ENCODE peak calls at places on chromosomes 1 and 21, in eight cellular contexts. C is transverse colon, M is spleen, W is body of pancreas, L is kidney, H is AG09309, F is IMR-90, U is left lung. V is an unnamed sample.

GRCh38 chr1:97506368-97506767 is 414.5 kb downstream of the DPYD start:
- DNase-seq in C (no peak), L (no peak), F (no peak), U (no peak), H (no peak), W (no peak), M (no peak), V (no peak)

GRCh38 chr1:94641990-94642389 is 100.4 kb upstream of the F3 start:
- DNase-seq in H (no peak), M (no peak), W (no peak), F (no peak), C (no peak), U (no peak), L (no peak), V (no peak)

GRCh38 chr1:237115035-237115434 is 73.1 kb downstream of the RYR2 start:
- DNase-seq in F (no peak), L (no peak), M (no peak), C (no peak), W (no peak), U (no peak), H (no peak), V (no peak)

GRCh38 chr1:162035241-162035640 is 11.6 kb upstream of the OLFML2B start:
- DNase-seq in L (peak), U (peak), M (no peak), H (no peak), W (no peak), F (no peak), C (no peak), V (no peak)

GRCh38 chr1:156550346-156550745 is 22.0 kb downstream of the IQGAP3 start:
- DNase-seq in U (no peak), F (no peak), H (no peak), C (no peak), M (no peak), L (no peak), W (peak), V (no peak)

GRCh38 chr21:30839304-30839703 is 9.7 kb upstream of the KRTAP7-1 start:
- DNase-seq in L (no peak), C (peak), M (no peak), F (no peak), H (no peak), W (peak), U (no peak), V (peak)

GRCh38 chr1:59452026-59452425 is 155.1 kb downstream of the FGGY start:
- DNase-seq in C (no peak), M (no peak), U (no peak), L (no peak), F (no peak), H (no peak), W (no peak), V (no peak)

GRCh38 chr1:58619286-58620054 is 42.4 kb upstream of the TACSTD2 start:
- DNase-seq in W (peak), F (no peak), C (no peak), U (no peak), L (no peak), H (no peak), M (no peak), V (no peak)

GRCh38 chr1:67619080-67619479 is 65.9 kb upstream of the GADD45A start:
- DNase-seq in M (no peak), U (no peak), W (no peak), H (no peak), C (no peak), F (no peak), L (no peak), V (no peak)

GRCh38 chr1:113118266-113118665 is 45.3 kb downstream of the LRIG2 start:
- DNase-seq in H (no peak), U (no peak), M (no peak), L (no peak), C (no peak), F (peak), W (no peak), V (no peak)

GRCh38 chr1:61852693-61853060 is 110.4 kb downstream of the PATJ start:
- DNase-seq in F (no peak), W (no peak), C (no peak), H (no peak), L (no peak), M (no peak), U (no peak), V (no peak)

GRCh38 chr1:160365325-160365724 is 1.5 kb upstream of the NHLH1 start:
- DNase-seq in W (no peak), F (no peak), M (no peak), U (no peak), H (no peak), L (no peak), C (no peak), V (no peak)

GRCh38 chr1:66292341-66292740 is 241.6 kb upstream of the SGIP1 start:
- DNase-seq in C (no peak), U (no peak), L (no peak), F (no peak), M (no peak), H (no peak), W (no peak), V (no peak)

GRCh38 chr1:152533327-152533938 is 19.2 kb downstream of the CRCT1 start:
- DNase-seq in C (peak), M (no peak), L (no peak), U (no peak), W (peak), F (peak), H (no peak), V (peak)

GRCh38 chr21:25790122-25790951 is 55.6 kb downstream of the GABPA start:
- DNase-seq in H (peak), U (no peak), C (no peak), W (no peak), M (no peak), F (peak), L (no peak), V (peak)

GRCh38 chr21:35096959-35097358 is 47.9 kb upstream of the RUNX1 start:
- DNase-seq in U (no peak), M (no peak), C (no peak), W (no peak), L (no peak), F (no peak), H (no peak), V (no peak)

GRCh38 chr1:230407351-230407750 is 18.8 kb downstream of the PGBD5 start:
- DNase-seq in C (no peak), H (no peak), L (no peak), W (peak), M (no peak), U (no peak), F (no peak), V (no peak)

GRCh38 chr1:28887418-28887834 is 26.9 kb upstream of the EPB41 start:
- DNase-seq in U (peak), F (no peak), H (no peak), M (peak), L (peak), C (peak), W (peak), V (peak)

GRCh38 chr1:7719468-7720104 is 51.5 kb upstream of the VAMP3 start:
- DNase-seq in F (no peak), M (no peak), L (no peak), U (no peak), H (no peak), C (no peak), W (no peak), V (no peak)

GRCh38 chr21:33825898-33826297 is 89.7 kb downstream of the ATP5PO start:
- DNase-seq in F (peak), W (no peak), M (no peak), U (no peak), C (no peak), L (no peak), H (no peak), V (no peak)

GRCh38 chr1:31702836-31703404 is 897 bp downstream of the COL16A1 start:
- DNase-seq in W (no peak), U (no peak), C (no peak), H (no peak), M (no peak), L (no peak), F (peak), V (no peak)

GRCh38 chr1:83802023-83802422 is 196.9 kb downstream of the TTLL7 start:
- DNase-seq in F (no peak), M (no peak), U (no peak), W (no peak), C (no peak), H (no peak), L (no peak), V (no peak)

GRCh38 chr21:15289896-15290841 is 225.4 kb upstream of the NRIP1 start:
- DNase-seq in H (no peak), U (peak), M (peak), W (peak), L (peak), C (peak), F (no peak), V (peak)

GRCh38 chr1:86567936-86568335 is 21.1 kb downstream of the CLCA4 start:
- DNase-seq in W (no peak), H (no peak), L (no peak), U (no peak), M (no peak), F (no peak), C (no peak), V (no peak)

GRCh38 chr1:156123356-156124196 is 9.1 kb downstream of the LMNA start:
- DNase-seq in F (peak), H (peak), M (peak), W (peak), C (peak), L (peak), U (peak), V (peak)

GRCh38 chr1:201730611-201731010 is 98.3 kb upstream of the IPO9 start:
- DNase-seq in M (no peak), U (no peak), L (no peak), W (no peak), C (no peak), H (no peak), F (no peak), V (no peak)

GRCh38 chr1:44826375-44827196 is 16.5 kb downstream of the PTCH2 start:
- DNase-seq in W (no peak), U (peak), M (peak), L (peak), F (no peak), C (peak), H (no peak), V (no peak)

GRCh38 chr1:201696217-201696761 is 132.7 kb upstream of the IPO9 start:
- DNase-seq in M (no peak), C (peak), U (no peak), F (peak), L (no peak), W (peak), H (peak), V (no peak)

GRCh38 chr1:156498447-156499193 is 2.0 kb downstream of the MEF2D start:
- DNase-seq in U (peak), C (peak), H (no peak), M (peak), L (peak), W (peak), F (peak), V (no peak)

GRCh38 chr21:32414579-32415358 is 2.3 kb downstream of the EVA1C start:
- DNase-seq in M (no peak), C (no peak), W (no peak), U (no peak), L (no peak), H (no peak), F (peak), V (no peak)

GRCh38 chr21:33650929-33651505 is 8.7 kb downstream of the ITSN1 start:
- DNase-seq in W (no peak), C (no peak), H (no peak), F (peak), L (no peak), M (no peak), U (no peak), V (no peak)

GRCh38 chr1:115953180-115953579 is 23.1 kb upstream of the SLC22A15 start:
- DNase-seq in H (no peak), F (no peak), W (no peak), U (no peak), L (no peak), M (no peak), C (no peak), V (no peak)

GRCh38 chr1:39398278-39399010 is 93.0 kb upstream of the BMP8A start:
- DNase-seq in C (peak), F (peak), U (peak), H (peak), W (peak), L (peak), M (no peak), V (peak)

GRCh38 chr21:16976132-16976666 is 536.6 kb upstream of the CXADR start:
- DNase-seq in U (no peak), F (no peak), M (no peak), H (no peak), L (no peak), C (no peak), W (no peak), V (no peak)

DNA sequence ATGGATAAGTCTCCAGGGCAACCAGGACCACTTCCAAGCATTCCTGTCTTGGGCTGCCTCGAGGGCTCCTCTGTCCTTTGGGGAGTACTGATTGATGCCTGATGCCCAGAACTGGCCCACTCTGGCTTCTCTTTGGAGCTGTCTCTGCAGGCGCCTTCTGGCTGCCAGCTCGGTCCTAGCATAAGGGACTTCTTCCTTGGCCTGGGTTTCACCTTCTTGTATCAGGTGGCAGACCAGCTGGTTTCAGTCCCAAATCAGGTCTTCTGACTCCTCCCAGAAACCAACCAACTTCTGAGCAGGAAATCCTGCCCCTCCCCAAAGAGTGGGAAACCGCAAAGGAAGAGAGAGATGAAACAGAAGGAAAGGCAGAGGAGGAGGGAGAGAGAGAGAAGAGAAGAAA is 10.6 kb downstream of the G0S2 start:
- DNase-seq in H (no peak), W (no peak), M (no peak), F (no peak), U (no peak), L (no peak), C (no peak), V (peak)
- TF ChIP-seq CTCF in H (no peak), W (no peak), M (no peak), F (no peak), U (no peak), L (no peak), C (no peak), V (no peak)

GRCh38 chr1:21766210-21766609 is 16.7 kb downstream of the USP48 start:
- DNase-seq in W (no peak), L (no peak), F (no peak), C (no peak), H (no peak), U (no peak), M (no peak), V (no peak)
- TF ChIP-seq CTCF in W (no peak), L (no peak), F (no peak), C (no peak), H (no peak), U (no peak), M (no peak), V (no peak)

GRCh38 chr1:167640051-167640450 is 10.0 kb downstream of the RCSD1 start:
- DNase-seq in F (no peak), C (no peak), H (no peak), W (no peak), M (no peak), L (no peak), U (no peak), V (no peak)

GRCh38 chr1:167644551-167644950 is 14.5 kb downstream of the RCSD1 start:
- DNase-seq in W (no peak), L (no peak), C (no peak), U (no peak), F (no peak), M (no peak), H (no peak), V (no peak)

GRCh38 chr1:167643471-167643870 is 13.4 kb downstream of the RCSD1 start:
- DNase-seq in M (no peak), H (no peak), W (no peak), L (no peak), U (no peak), F (no peak), C (no peak), V (no peak)

GRCh38 chr1:167641786-167642500 is 11.9 kb downstream of the RCSD1 start:
- DNase-seq in U (no peak), M (no peak), C (no peak), F (no peak), H (no peak), L (no peak), W (no peak), V (no peak)

GRCh38 chr1:167642501-167642826 is 12.4 kb downstream of the RCSD1 start:
- DNase-seq in C (no peak), M (no peak), W (no peak), L (no peak), F (no peak), H (no peak), U (no peak), V (no peak)
- TF ChIP-seq CTCF in C (no peak), M (no peak), W (no peak), L (no peak), F (no peak), H (no peak), U (no peak), V (no peak)

DNA sequence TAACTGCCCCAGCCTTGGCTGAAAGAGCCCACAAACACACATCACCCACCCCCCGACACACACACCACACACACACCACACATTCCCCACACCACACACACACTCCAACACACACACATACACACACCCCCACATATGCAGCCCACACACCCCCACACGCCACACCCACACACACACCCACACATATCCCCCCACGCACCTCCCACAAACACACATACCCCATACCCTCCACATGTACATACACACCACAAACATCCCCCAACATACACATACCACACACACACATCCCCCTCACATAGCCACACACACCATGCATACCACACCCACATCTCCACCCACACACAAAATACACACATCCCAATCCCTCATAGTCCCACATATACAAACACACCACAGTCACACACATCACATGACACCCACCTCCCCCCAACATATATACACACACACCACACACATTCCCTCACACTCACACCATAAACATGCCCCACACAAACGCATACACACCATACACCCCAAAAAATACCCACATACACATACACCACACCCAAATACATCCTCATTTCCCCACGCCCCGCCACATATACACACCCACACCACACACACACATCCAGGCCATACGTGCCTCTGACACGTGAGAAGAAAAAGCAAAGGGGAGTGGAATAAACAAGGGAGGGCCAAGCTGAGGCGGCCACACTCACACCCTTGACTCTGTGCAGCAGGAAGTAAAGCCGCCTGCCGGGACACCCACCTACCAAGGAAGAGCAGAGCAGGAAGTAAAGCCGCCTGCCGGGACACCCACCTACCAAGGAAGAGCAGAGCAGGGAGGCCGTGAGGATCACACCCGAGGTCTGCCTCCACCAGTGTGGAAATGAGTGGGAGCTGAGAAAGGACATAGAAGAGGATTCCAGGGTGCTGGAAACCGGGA is 53.7 kb downstream of the HSF2BP start:
- DNase-seq in H (no peak), L (no peak), F (no peak), U (no peak), M (no peak), W (no peak), C (no peak), V (no peak)
- TF ChIP-seq CTCF in H (no peak), L (no peak), F (no peak), U (no peak), M (no peak), W (no peak), C (no peak), V (no peak)

DNA sequence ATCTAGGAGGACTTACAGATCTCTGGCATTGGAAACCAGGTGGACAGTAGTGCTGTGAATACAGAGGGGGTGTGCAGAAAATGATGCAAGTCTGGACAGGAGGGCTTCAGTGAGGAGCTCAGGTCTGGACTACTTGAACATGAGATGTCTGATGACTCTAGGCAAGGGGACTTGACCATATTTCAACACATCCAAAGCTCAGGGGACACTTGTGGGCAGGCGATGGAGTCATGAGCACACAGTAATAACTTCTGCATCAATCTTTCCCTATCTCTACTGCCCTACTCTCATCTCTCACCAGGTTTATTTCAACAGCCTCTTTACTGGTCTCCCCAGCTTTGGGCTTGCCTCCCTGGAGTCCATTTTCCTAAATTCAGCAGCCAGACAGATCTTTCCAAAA is 21.9 kb downstream of the FMO2 start:
- DNase-seq in L (no peak), F (no peak), H (no peak), C (no peak), U (no peak), W (no peak), M (no peak), V (no peak)
- TF ChIP-seq CTCF in L (no peak), F (no peak), H (no peak), C (no peak), U (no peak), W (no peak), M (no peak), V (no peak)

DNA sequence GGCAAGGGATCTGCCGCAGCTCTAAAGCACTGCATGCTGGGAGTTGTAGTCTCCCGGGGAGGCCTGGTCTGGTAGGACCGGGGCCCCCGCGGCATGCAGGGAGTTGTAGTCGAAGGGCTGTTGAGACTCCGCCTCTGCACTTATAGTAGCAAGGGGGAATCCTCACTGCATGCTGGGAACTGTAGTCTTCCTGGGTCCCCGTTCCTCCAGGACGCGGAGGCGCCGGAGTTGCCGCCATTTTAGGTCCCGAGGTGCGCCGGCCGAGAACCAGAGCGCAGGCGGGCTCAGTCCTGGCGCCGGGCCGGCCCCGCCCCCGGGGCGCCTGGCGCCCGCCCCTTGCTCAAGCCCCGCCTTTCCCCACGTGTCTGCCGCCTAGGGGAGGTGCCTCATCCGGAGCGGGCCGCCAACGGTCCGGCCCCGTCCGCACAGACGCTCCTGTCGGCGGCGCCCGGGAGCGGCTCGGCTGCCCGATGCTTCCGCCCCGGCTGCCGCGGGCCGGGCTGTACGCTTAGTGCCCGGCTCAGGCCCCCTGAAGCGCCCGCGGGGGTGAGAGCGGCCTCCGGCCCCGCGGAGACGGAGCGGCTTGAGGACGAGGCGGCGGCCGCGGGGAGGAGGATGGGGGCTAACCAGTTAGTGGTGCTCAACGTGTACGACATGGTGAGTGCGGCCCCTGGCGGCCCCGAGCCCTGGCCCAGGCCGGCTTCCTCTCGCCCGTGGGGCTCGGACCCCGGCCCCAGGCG is at the start of gene DESI2:
- DNase-seq in H (peak), F (peak), U (peak), M (peak), C (peak), W (peak), L (peak), V (peak)
- TF ChIP-seq CTCF in H (peak), F (peak), U (peak), M (no peak), C (peak), W (peak), L (peak), V (peak)

GRCh38 chr1:216303690-216304089 is 119.6 kb downstream of the USH2A start:
- DNase-seq in C (no peak), F (no peak), L (no peak), U (no peak), W (no peak), H (no peak), M (no peak), V (no peak)

GRCh38 chr1:216310776-216311175 is 112.5 kb downstream of the USH2A start:
- DNase-seq in F (peak), M (no peak), U (no peak), C (peak), H (no peak), L (no peak), W (peak), V (peak)

GRCh38 chr1:216306830-216307229 is 116.4 kb downstream of the USH2A start:
- DNase-seq in C (no peak), F (no peak), M (no peak), L (no peak), U (no peak), H (no peak), W (no peak), V (no peak)
- TF ChIP-seq CTCF in C (no peak), F (no peak), M (no peak), L (no peak), U (no peak), H (no peak), W (no peak), V (no peak)

GRCh38 chr1:46603858-46604549 is at the start of gene MKNK1:
- DNase-seq in U (peak), F (peak), L (peak), H (peak), M (peak), W (peak), C (peak), V (peak)
- TF ChIP-seq CTCF in U (no peak), F (peak), L (no peak), H (peak), M (no peak), W (no peak), C (no peak), V (peak)